ENCODE peak calls at places on chromosomes 1 and 21, in five cellular contexts. X is EL, O is Daoy, F is M059J, H is T-helper 22 cell. G is an unnamed sample.

GRCh38 chr1:165887877-165888551 is 60.6 kb downstream of the UCK2 start:
- DNase-seq in X (no peak), O (no peak), F (no peak), H (no peak), G (no peak)

GRCh38 chr1:233216009-233216408 is 79.5 kb downstream of the PCNX2 start:
- DNase-seq in X (no peak), O (no peak), F (no peak), H (no peak), G (no peak)

GRCh38 chr1:204927673-204928641 is 57.3 kb downstream of the NFASC start:
- DNase-seq in X (no peak), O (no peak), F (no peak), H (no peak), G (no peak)

GRCh38 chr1:219567341-219567947 is 45.5 kb downstream of the ZC3H11B start:
- DNase-seq in X (peak; percentile 49), O (peak; percentile 50), F (peak; percentile 66), H (no peak), G (peak; percentile 52)

GRCh38 chr1:201737350-201738060 is 91.5 kb upstream of the IPO9 start:
- DNase-seq in X (peak; percentile 78), O (peak; percentile 75), F (peak; percentile 62), H (no peak), G (no peak)

GRCh38 chr1:219639843-219640606 is 27.1 kb upstream of the ZC3H11B start:
- DNase-seq in X (peak; percentile 16), O (peak; percentile 39), F (peak; percentile 65), H (no peak), G (peak; percentile 9)

GRCh38 chr1:214658785-214659184 is 55.8 kb downstream of the CENPF start:
- DNase-seq in X (no peak), O (no peak), F (peak; percentile 13), H (no peak), G (peak; percentile 13)

GRCh38 chr1:27603320-27603961 is 503 bp downstream of the AHDC1 start:
- DNase-seq in X (peak; percentile 42), O (peak; percentile 56), F (no peak), H (no peak), G (peak; percentile 54)

GRCh38 chr1:33256701-33257387 is 552 bp downstream of the ZNF362 start:
- DNase-seq in X (peak; percentile 65), O (peak; percentile 76), F (peak; percentile 64), H (peak; percentile 20), G (peak; percentile 75)

GRCh38 chr21:34039678-34040382 is 33.5 kb upstream of the MRPS6 start:
- DNase-seq in X (no peak), O (no peak), F (no peak), H (no peak), G (no peak)

GRCh38 chr21:16070207-16070651 is 340.4 kb downstream of the USP25 start:
- DNase-seq in X (peak; percentile 26), O (no peak), F (peak; percentile 46), H (no peak), G (peak; percentile 38)

GRCh38 chr1:2850502-2850901 is 49.0 kb upstream of the TTC34 start:
- DNase-seq in X (no peak), O (no peak), F (no peak), H (no peak), G (no peak)

GRCh38 chr21:46545363-46545762 is 59.5 kb downstream of the S100B start:
- DNase-seq in X (peak; percentile 33), O (no peak), F (no peak), H (no peak), G (peak; percentile 34)

GRCh38 chr1:177770096-177770495 is 199.8 kb downstream of the SEC16B start:
- DNase-seq in X (no peak), O (no peak), F (no peak), H (no peak), G (no peak)

GRCh38 chr1:33563702-33564101 is 91.3 kb downstream of the ZSCAN20 start:
- DNase-seq in X (no peak), O (no peak), F (no peak), H (no peak), G (no peak)

GRCh38 chr1:246309247-246309884 is 197.7 kb downstream of the SMYD3 start:
- DNase-seq in X (no peak), O (no peak), F (no peak), H (no peak), G (no peak)

GRCh38 chr1:171343727-171344472 is 29.9 kb downstream of the FMO4 start:
- DNase-seq in X (no peak), O (no peak), F (no peak), H (no peak), G (no peak)

GRCh38 chr21:46667191-46667734 is 31.8 kb downstream of the PRMT2 start:
- DNase-seq in X (peak; percentile 36), O (peak; percentile 43), F (no peak), H (no peak), G (peak; percentile 40)

GRCh38 chr1:203751051-203751450 is 13.9 kb upstream of the LAX1 start:
- DNase-seq in X (peak; percentile 80), O (no peak), F (no peak), H (no peak), G (peak; percentile 20)

GRCh38 chr21:45466330-45467220 is 61.6 kb downstream of the COL18A1 start:
- DNase-seq in X (no peak), O (no peak), F (no peak), H (no peak), G (no peak)

GRCh38 chr1:160438935-160439334 is 38.6 kb downstream of the VANGL2 start:
- DNase-seq in X (no peak), O (no peak), F (no peak), H (no peak), G (no peak)